ENCODE peak calls at places on chromosomes 6 and 20, in four cellular contexts. M is lower lobe of right lung, P is GM10248, C is OCI-LY7. K is an unnamed sample.
A peak's percentile ranks its signal among the peaks of the same experiment; 100 is the strongest.

GRCh38 chr20:59192533-59192896 is 28.9 kb downstream of the ZNF831 start:
- DNase-seq in M (no peak), P (no peak), C (no peak), K (no peak)

GRCh38 chr20:36887779-36888133 is 11.8 kb downstream of the TLDC2 start:
- DNase-seq in M (peak; percentile 22), P (no peak), C (no peak), K (no peak)

GRCh38 chr6:158667360-158667981 is 17.6 kb downstream of the SYTL3 start:
- DNase-seq in M (no peak), P (no peak), C (no peak), K (peak; percentile 39)

GRCh38 chr6:82182756-82183155 is 64.8 kb downstream of the IBTK start:
- DNase-seq in M (no peak), P (no peak), C (no peak), K (peak; percentile 3)

GRCh38 chr20:12217382-12217781 is 299.7 kb downstream of the BTBD3 start:
- DNase-seq in M (no peak), P (no peak), C (no peak), K (no peak)

GRCh38 chr6:20564777-20565176 is 30.5 kb downstream of the CDKAL1 start:
- DNase-seq in M (no peak), P (no peak), C (peak; percentile 60), K (peak; percentile 26)

GRCh38 chr6:81309841-81310240 is 442.6 kb downstream of the TENT5A start:
- DNase-seq in M (no peak), P (no peak), C (no peak), K (no peak)

GRCh38 chr6:44171899-44172546 is 13.4 kb downstream of the CAPN11 start:
- DNase-seq in M (no peak), P (no peak), C (no peak), K (no peak)

GRCh38 chr20:56249244-56249955 is 868 bp downstream of the MC3R start:
- DNase-seq in M (no peak), P (peak; percentile 28), C (peak; percentile 27), K (peak; percentile 29)

GRCh38 chr6:56655250-56655649 is 12.6 kb upstream of the DST start:
- DNase-seq in M (no peak), P (no peak), C (no peak), K (no peak)

GRCh38 chr6:26017567-26017966 is 55.0 kb downstream of the TRIM38 start:
- DNase-seq in M (peak; percentile 61), P (no peak), C (peak; percentile 72), K (peak; percentile 42)

GRCh38 chr6:26249709-26249958 is 115.4 kb upstream of the BTN3A2 start:
- DNase-seq in M (no peak), P (no peak), C (no peak), K (no peak)

GRCh38 chr20:54017846-54018245 is 52.5 kb downstream of the BCAS1 start:
- DNase-seq in M (no peak), P (peak; percentile 67), C (peak; percentile 26), K (peak; percentile 62)

GRCh38 chr20:33908351-33908750 is 85.4 kb upstream of the RALY start:
- DNase-seq in M (no peak), P (no peak), C (no peak), K (no peak)

GRCh38 chr6:8879334-8879733 is 444.0 kb upstream of the SLC35B3 start:
- DNase-seq in M (no peak), P (no peak), C (no peak), K (no peak)

GRCh38 chr20:52457826-52458225 is 266.2 kb upstream of the ZFP64 start:
- DNase-seq in M (no peak), P (no peak), C (no peak), K (no peak)

GRCh38 chr20:46304361-46304760 is 3.9 kb downstream of the CDH22 start:
- DNase-seq in M (no peak), P (no peak), C (no peak), K (no peak)

GRCh38 chr20:37574199-37574890 is 46.7 kb upstream of the BLCAP start:
- DNase-seq in M (no peak), P (no peak), C (no peak), K (no peak)

GRCh38 chr20:59455392-59456341 is 148.7 kb upstream of the PHACTR3 start:
- DNase-seq in M (no peak), P (no peak), C (peak; percentile 14), K (peak; percentile 38)

GRCh38 chr20:5696011-5696559 is 54.1 kb upstream of the SHLD1 start:
- DNase-seq in M (no peak), P (no peak), C (no peak), K (no peak)

GRCh38 chr6:44342489-44342888 is at the start of gene SPATS1:
- DNase-seq in M (no peak), P (no peak), C (no peak), K (no peak)

GRCh38 chr6:109768485-109768884 is 77.4 kb downstream of the FIG4 start:
- DNase-seq in M (no peak), P (no peak), C (no peak), K (no peak)

GRCh38 chr6:137870744-137871247 is 3.7 kb downstream of the TNFAIP3 start:
- DNase-seq in M (no peak), P (peak; percentile 44), C (peak; percentile 39), K (peak; percentile 68)

GRCh38 chr6:80331522-80331921 is 225.1 kb downstream of the BCKDHB start:
- DNase-seq in M (no peak), P (no peak), C (no peak), K (no peak)

GRCh38 chr6:26607434-26608230 is 10.9 kb downstream of the ABT1 start:
- DNase-seq in M (no peak), P (peak; percentile 68), C (peak; percentile 80), K (peak; percentile 72)

GRCh38 chr6:27565839-27566779 is 93.2 kb upstream of the ZNF184 start:
- DNase-seq in M (no peak), P (no peak), C (no peak), K (no peak)

GRCh38 chr20:13517801-13518200 is 120.9 kb downstream of the TASP1 start:
- DNase-seq in M (no peak), P (no peak), C (no peak), K (no peak)

GRCh38 chr20:22223251-22223650 is 361.1 kb downstream of the FOXA2 start:
- DNase-seq in M (no peak), P (no peak), C (no peak), K (no peak)

GRCh38 chr6:38775870-38776269 is 60.8 kb downstream of the DNAH8 start:
- DNase-seq in M (no peak), P (peak; percentile 43), C (no peak), K (peak; percentile 47)

GRCh38 chr20:37764333-37764935 is 70.6 kb downstream of the CTNNBL1 start:
- DNase-seq in M (no peak), P (no peak), C (no peak), K (no peak)

GRCh38 chr6:30267423-30267822 is 54.2 kb upstream of the TRIM26 start:
- DNase-seq in M (no peak), P (no peak), C (no peak), K (no peak)

DNA sequence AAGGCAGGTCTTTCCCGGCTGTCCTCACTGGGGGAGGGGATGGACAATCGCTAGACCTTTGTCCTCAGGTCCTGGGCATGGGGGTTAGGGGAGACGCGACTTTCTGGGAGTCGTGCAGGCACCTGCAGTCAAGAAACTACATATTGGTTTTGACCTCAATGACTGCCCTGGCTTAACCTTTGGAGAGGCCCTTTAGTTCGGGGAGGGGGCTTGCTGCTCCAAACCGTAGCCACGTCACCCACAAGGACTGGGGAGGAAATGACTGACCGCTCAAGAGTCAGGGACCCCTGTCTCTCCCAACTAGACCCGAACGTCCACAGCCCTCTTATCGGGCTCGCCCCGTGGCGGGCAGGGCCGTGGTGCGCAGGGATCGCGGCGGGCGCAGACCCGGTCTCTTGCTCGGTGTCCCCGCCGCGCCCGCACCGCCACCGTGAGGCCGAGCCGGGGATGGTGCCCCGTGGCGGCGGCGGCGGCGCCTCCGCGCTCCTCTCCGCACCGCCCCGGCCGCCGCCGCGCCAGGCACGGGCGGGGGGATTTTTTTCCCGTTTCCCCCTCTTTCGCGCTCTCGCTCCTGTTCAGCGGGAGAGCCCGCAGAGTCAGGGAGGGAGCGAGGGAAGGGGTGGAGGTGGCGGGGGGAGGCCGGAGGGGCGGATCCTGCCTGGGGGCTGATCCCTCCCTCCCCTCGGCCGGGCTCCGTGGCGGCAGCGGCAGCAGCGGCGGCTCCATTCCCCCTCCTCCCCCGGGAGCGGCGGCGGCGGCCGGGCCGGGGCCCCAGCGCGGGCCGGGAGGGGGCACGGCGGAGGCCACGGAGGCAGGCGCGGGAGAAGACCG is at the start of gene BRPF3:
- DNase-seq in M (peak; percentile 89), P (peak; percentile 84), C (peak; percentile 82), K (peak; percentile 88)
- TF ChIP-seq CTCF in M (peak; percentile 61), P (peak; percentile 82), C (peak; percentile 59), K (peak; percentile 78)

DNA sequence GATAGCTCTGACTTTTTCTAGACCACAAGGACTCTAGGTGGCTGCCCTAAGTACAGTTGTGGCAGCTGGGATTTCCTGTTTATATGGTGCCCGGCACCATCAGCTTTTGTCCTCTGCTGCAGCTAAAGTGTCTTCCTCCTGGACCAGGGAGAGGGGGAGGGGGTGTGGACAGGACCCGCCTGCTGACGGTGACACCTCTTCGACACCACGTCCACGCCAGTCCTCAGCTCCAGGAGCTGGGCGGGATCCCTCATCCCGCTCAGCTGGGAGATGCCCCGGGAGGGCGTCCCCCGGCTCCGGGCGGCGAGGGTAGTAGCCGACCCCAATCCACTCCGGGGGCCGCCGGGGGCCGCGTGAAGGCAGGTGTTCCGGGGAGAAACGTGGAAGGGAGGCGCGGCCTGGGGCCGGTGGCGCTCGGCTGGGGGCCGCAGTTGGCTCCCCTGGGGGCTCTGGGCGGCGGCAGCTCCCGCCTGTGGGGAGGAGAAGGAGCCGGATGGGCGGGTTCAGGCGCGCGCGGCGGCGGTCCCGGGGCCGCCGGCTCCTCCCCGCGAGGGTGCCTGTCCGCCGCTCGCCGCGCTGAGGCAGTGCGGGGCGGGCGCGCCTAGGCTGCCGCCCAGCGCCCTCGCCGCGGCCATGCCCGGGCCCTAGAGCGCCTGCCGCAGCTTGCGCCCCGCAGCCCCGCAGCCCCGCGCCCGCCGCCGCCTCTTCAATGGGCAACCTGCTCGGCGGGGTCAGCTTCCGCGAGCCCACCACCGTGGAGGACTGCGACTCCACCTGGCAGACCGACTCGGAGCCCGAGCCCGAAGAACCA is at the start of gene OGFRL1:
- DNase-seq in M (peak; percentile 84), P (peak; percentile 86), C (peak; percentile 92), K (peak; percentile 95)
- TF ChIP-seq CTCF in M (no peak), P (peak; percentile 17), C (peak; percentile 27), K (peak; percentile 17)

GRCh38 chr6:170173416-170173990 is 117.4 kb downstream of the DLL1 start:
- DNase-seq in M (no peak), P (no peak), C (no peak), K (no peak)

GRCh38 chr6:170174771-170175643 is 115.9 kb downstream of the DLL1 start:
- DNase-seq in M (peak; percentile 44), P (no peak), C (no peak), K (no peak)

GRCh38 chr6:170172825-170173231 is 118.0 kb downstream of the DLL1 start:
- DNase-seq in M (no peak), P (no peak), C (no peak), K (no peak)

GRCh38 chr6:170175644-170176620 is 114.9 kb downstream of the DLL1 start:
- DNase-seq in M (no peak), P (no peak), C (no peak), K (no peak)

GRCh38 chr6:170174124-170174770 is 116.6 kb downstream of the DLL1 start:
- DNase-seq in M (peak; percentile 43), P (no peak), C (no peak), K (no peak)
- TF ChIP-seq CTCF in M (no peak), P (no peak), C (no peak), K (no peak)

GRCh38 chr6:169326067-169326799 is 72.6 kb upstream of the THBS2 start:
- DNase-seq in M (no peak), P (no peak), C (no peak), K (no peak)
- TF ChIP-seq CTCF in M (no peak), P (no peak), C (peak; percentile 34), K (no peak)

GRCh38 chr6:169720207-169720855 is 4.0 kb downstream of the PHF10 start:
- DNase-seq in M (no peak), P (no peak), C (no peak), K (no peak)
- TF ChIP-seq CTCF in M (no peak), P (no peak), C (peak; percentile 51), K (no peak)